ENCODE peak calls at places on chromosomes 6 and 20, in four cellular contexts. X is GM12878, D is HepG2, P is WTC11. B is an unnamed sample.

GRCh38 chr20:49138431-49138830 is 49.7 kb downstream of the STAU1 start:
- DNase-seq in X (no peak), D (no peak), P (no peak), B (no peak)

GRCh38 chr6:79762370-79762769 is 131.2 kb downstream of the SH3BGRL2 start:
- DNase-seq in X (no peak), D (no peak), P (no peak), B (no peak)

GRCh38 chr20:3123542-3123941 is 36.1 kb downstream of the FASTKD5 start:
- DNase-seq in X (no peak), D (no peak), P (no peak), B (no peak)

GRCh38 chr6:104182811-104183210 is 676.9 kb downstream of the HACE1 start:
- DNase-seq in X (no peak), D (no peak), P (no peak), B (no peak)

GRCh38 chr6:166415306-166415705 is 32.6 kb upstream of the MPC1 start:
- DNase-seq in X (no peak), D (no peak), P (no peak), B (no peak)

GRCh38 chr6:30206799-30207618 is 6.2 kb downstream of the TRIM26 start:
- DNase-seq in X (no peak), D (peak), P (no peak), B (no peak)

GRCh38 chr6:129659590-129660345 is 50.2 kb downstream of the ARHGAP18 start:
- DNase-seq in X (no peak), D (no peak), P (no peak), B (peak)

GRCh38 chr6:168648240-168648639 is 207.3 kb downstream of the SMOC2 start:
- DNase-seq in X (no peak), D (no peak), P (no peak), B (no peak)

GRCh38 chr6:97215157-97215769 is 67.8 kb downstream of the MMS22L start:
- DNase-seq in X (no peak), D (peak), P (peak), B (peak)

GRCh38 chr6:12348530-12349511 is 58.7 kb downstream of the EDN1 start:
- DNase-seq in X (no peak), D (peak), P (no peak), B (no peak)

GRCh38 chr6:155333414-155333813 is 19.1 kb upstream of the TFB1M start:
- DNase-seq in X (peak), D (no peak), P (no peak), B (no peak)

GRCh38 chr6:155443168-155443567 is 12.5 kb downstream of the NOX3 start:
- DNase-seq in X (no peak), D (no peak), P (no peak), B (peak)

GRCh38 chr20:31489152-31489551 is 14.1 kb downstream of the REM1 start:
- DNase-seq in X (no peak), D (no peak), P (no peak), B (no peak)

GRCh38 chr6:54846243-54846856 is at the start of gene FAM83B:
- DNase-seq in X (no peak), D (no peak), P (peak), B (no peak)

GRCh38 chr20:50540620-50541605 is 30.7 kb downstream of the PTPN1 start:
- DNase-seq in X (no peak), D (peak), P (no peak), B (no peak)

GRCh38 chr20:58981564-58982364 is 708 bp downstream of the NELFCD start:
- DNase-seq in X (no peak), D (peak), P (no peak), B (peak)

GRCh38 chr6:25981529-25982263 is 19.1 kb downstream of the TRIM38 start:
- DNase-seq in X (no peak), D (no peak), P (no peak), B (no peak)

GRCh38 chr6:83976037-83976755 is 57.4 kb upstream of the MRAP2 start:
- DNase-seq in X (no peak), D (no peak), P (no peak), B (peak)

GRCh38 chr6:155234687-155235543 is 28.9 kb upstream of the CLDN20 start:
- DNase-seq in X (no peak), D (no peak), P (no peak), B (no peak)

GRCh38 chr6:106569444-106569843 is 59.9 kb downstream of the RTN4IP1 start:
- DNase-seq in X (no peak), D (no peak), P (no peak), B (no peak)

GRCh38 chr6:32079566-32080290 is 29.4 kb downstream of the TNXB start:
- DNase-seq in X (no peak), D (no peak), P (no peak), B (no peak)

GRCh38 chr6:13935190-13935880 is 10.6 kb downstream of the RNF182 start:
- DNase-seq in X (no peak), D (no peak), P (no peak), B (no peak)

GRCh38 chr20:44643596-44644383 is 7.7 kb downstream of the ADA start:
- DNase-seq in X (no peak), D (peak), P (peak), B (no peak)

GRCh38 chr6:71466362-71466761 is 177.8 kb downstream of the OGFRL1 start:
- DNase-seq in X (no peak), D (no peak), P (no peak), B (no peak)

GRCh38 chr20:22584922-22585785 is 782 bp upstream of the FOXA2 start:
- DNase-seq in X (no peak), D (peak), P (peak), B (peak)

GRCh38 chr20:44198872-44199271 is 11.7 kb downstream of the OSER1 start:
- DNase-seq in X (no peak), D (no peak), P (no peak), B (no peak)

GRCh38 chr6:33296797-33297405 is 1.8 kb downstream of the RGL2 start:
- DNase-seq in X (no peak), D (no peak), P (no peak), B (no peak)

GRCh38 chr6:33298773-33299236 is at the start of gene RGL2:
- DNase-seq in X (no peak), D (no peak), P (peak), B (peak)

GRCh38 chr6:33295621-33296369 is 2.9 kb downstream of the RGL2 start:
- DNase-seq in X (no peak), D (no peak), P (no peak), B (no peak)

GRCh38 chr6:33297956-33298772 is 578 bp downstream of the RGL2 start:
- DNase-seq in X (no peak), D (peak), P (peak), B (peak)

GRCh38 chr6:33297406-33297955 is 1.3 kb downstream of the RGL2 start:
- DNase-seq in X (no peak), D (no peak), P (peak), B (peak)
- TF ChIP-seq TCF7 in X (no peak), D (no peak), P (no peak), B (no peak)

DNA sequence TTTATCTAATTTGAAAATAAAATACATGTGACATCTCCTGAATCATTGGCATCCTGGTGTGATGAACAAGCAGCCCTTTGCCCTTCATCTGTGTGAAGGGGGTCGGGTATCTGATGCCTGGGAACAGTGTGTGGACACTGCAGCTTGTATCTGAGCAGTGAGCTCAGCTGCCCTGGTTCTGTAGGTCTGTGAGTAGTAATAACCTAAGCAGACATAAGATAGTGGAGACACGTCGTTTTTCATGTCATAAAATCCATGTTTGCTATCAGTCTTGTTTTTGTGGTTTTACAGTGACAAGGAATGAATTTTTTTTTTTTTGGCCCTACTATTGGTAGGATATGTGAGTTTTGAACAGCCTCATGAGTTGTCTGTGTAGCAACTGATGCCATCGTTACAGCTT is 133.0 kb downstream of the JARID2 start:
- DNase-seq in X (no peak), D (no peak), P (no peak), B (peak)
- TF ChIP-seq TCF7 in X (no peak), D (no peak), P (no peak), B (no peak)

GRCh38 chr6:19013011-19013410 is 625.9 kb downstream of the RNF144B start:
- DNase-seq in X (no peak), D (no peak), P (no peak), B (no peak)
- TF ChIP-seq TCF7 in X (no peak), D (no peak), P (no peak), B (no peak)

DNA sequence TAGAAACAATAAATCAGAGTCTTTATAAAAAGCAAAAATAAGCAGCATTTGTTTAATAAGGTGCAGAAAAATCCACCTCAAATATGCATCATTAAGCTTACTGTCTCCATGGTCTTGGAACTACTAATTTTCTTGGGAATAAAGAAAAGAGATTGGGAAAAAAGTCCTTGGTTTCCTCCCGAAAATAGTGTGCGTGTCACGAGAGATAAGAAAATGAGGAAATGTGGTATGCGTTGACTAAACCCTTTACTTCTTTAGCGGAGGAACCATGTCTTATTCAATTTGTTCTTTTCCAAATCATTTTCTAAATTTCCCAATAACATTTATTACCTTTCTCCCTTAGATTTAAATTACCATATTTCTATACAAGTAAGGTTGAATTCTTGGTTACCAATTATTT is 54.1 kb upstream of the HBS1L start:
- DNase-seq in X (no peak), D (no peak), P (no peak), B (no peak)
- TF ChIP-seq TCF7 in X (no peak), D (no peak), P (no peak), B (no peak)

GRCh38 chr6:81766482-81767069 is 14.1 kb upstream of the TENT5A start:
- DNase-seq in X (no peak), D (peak), P (no peak), B (no peak)
- TF ChIP-seq TCF7 in X (no peak), D (peak), P (no peak), B (no peak)

B was measured in K562.